ENCODE peak calls at places on chromosomes 2 and 18, in eight cellular contexts. G is neuronal stem cell, J is T-helper 1 cell, F is NCI-H187 treated with DMSO at 0.1 percent for 48 hours, Z is left cardiac atrium, Y is EH, U is GM04504, E is mesenchymal stem cell. T is an unnamed sample.

GRCh38 chr2:71800106-71800809 is 346.9 kb downstream of the DYSF start:
- DNase-seq in J (no peak), G (no peak), E (no peak), F (no peak), U (no peak), Y (no peak), Z (no peak), T (no peak)

GRCh38 chr2:196853301-196854087 is 44.3 kb upstream of the C2orf66 start:
- DNase-seq in G (no peak), Y (peak; percentile 3), F (no peak), Z (no peak), J (no peak), U (no peak), E (peak; percentile 2), T (peak; percentile 16)

GRCh38 chr2:54720563-54720962 is 2.9 kb upstream of the EML6 start:
- DNase-seq in E (no peak), F (no peak), Z (no peak), Y (peak; percentile 24), G (no peak), J (no peak), U (no peak), T (no peak)

GRCh38 chr18:62436636-62437519 is 85.9 kb upstream of the ZCCHC2 start:
- DNase-seq in U (peak; percentile 59), Y (peak; percentile 63), E (peak; percentile 29), Z (peak; percentile 89), G (no peak), F (no peak), J (no peak), T (no peak)

GRCh38 chr18:76162886-76163285 is 332.2 kb downstream of the ZNF516 start:
- DNase-seq in J (no peak), E (no peak), Y (no peak), G (no peak), Z (no peak), F (no peak), U (no peak), T (no peak)

GRCh38 chr2:121485039-121485438 is 45.6 kb upstream of the RNU4ATAC start:
- DNase-seq in U (no peak), J (no peak), G (no peak), E (no peak), Z (no peak), F (no peak), Y (peak; percentile 71), T (no peak)

GRCh38 chr2:132850688-132851087 is 180.7 kb upstream of the LYPD1 start:
- DNase-seq in Z (no peak), J (no peak), G (no peak), Y (no peak), E (no peak), U (no peak), F (no peak), T (no peak)

GRCh38 chr2:177489719-177490301 is 97.2 kb downstream of the AGPS start:
- DNase-seq in F (no peak), E (peak; percentile 49), U (peak; percentile 12), Z (no peak), Y (peak; percentile 35), G (peak; percentile 14), J (no peak), T (peak; percentile 22)

GRCh38 chr2:85695121-85695520 is 963 bp downstream of the GNLY start:
- DNase-seq in E (no peak), Z (no peak), F (no peak), U (no peak), Y (no peak), G (no peak), J (no peak), T (no peak)

GRCh38 chr2:196970089-196970488 is 43.6 kb upstream of the PGAP1 start:
- DNase-seq in U (peak; percentile 5), J (peak; percentile 76), F (no peak), Y (no peak), Z (no peak), E (no peak), G (no peak), T (no peak)

GRCh38 chr2:56334622-56335021 is 150.8 kb downstream of the CCDC85A start:
- DNase-seq in Y (peak; percentile 63), E (no peak), J (no peak), G (no peak), U (no peak), F (no peak), Z (no peak), T (no peak)

GRCh38 chr2:201444676-201445441 is 6.4 kb downstream of the TRAK2 start:
- DNase-seq in E (no peak), J (no peak), Y (no peak), F (no peak), Z (no peak), G (no peak), U (no peak), T (no peak)

GRCh38 chr2:238603596-238603995 is 176.9 kb downstream of the ASB1 start:
- DNase-seq in U (no peak), Y (no peak), Z (no peak), G (no peak), F (no peak), E (no peak), J (no peak), T (no peak)